ENCODE peak calls at places on chromosomes 3 and 15, in seven cellular contexts. Z is stomach; G is A673; I is endothelial cell of umbilical vein; R is Karpas-422; M is psoas muscle; X is CD8-positive, alpha-beta T cell. A is an unnamed sample.

GRCh38 chr3:160935413-160936095 is 169.6 kb downstream of the B3GALNT1 start:
- DNase-seq in Z (no peak), G (no peak), I (no peak), R (no peak), M (no peak), X (no peak), A (no peak)

GRCh38 chr15:74172751-74173544 is 562 bp upstream of the ISLR start:
- DNase-seq in Z (peak; percentile 34), G (peak; percentile 15), I (no peak), R (no peak), M (peak; percentile 74), X (no peak), A (peak; percentile 25)

GRCh38 chr15:80925597-80926059 is 64.0 kb downstream of the MESD start:
- DNase-seq in Z (no peak), G (no peak), I (no peak), R (no peak), M (peak; percentile 35), X (no peak), A (no peak)

GRCh38 chr15:91887921-91888373 is 34.4 kb downstream of the SLCO3A1 start:
- DNase-seq in Z (no peak), G (no peak), I (no peak), R (no peak), M (no peak), X (no peak), A (no peak)

GRCh38 chr15:51403946-51404695 is 62.7 kb downstream of the GLDN start:
- DNase-seq in Z (no peak), G (no peak), I (no peak), R (no peak), M (no peak), X (no peak), A (no peak)

GRCh38 chr3:80014576-80014975 is 246.8 kb upstream of the ROBO1 start:
- DNase-seq in Z (no peak), G (no peak), I (no peak), R (no peak), M (no peak), X (no peak), A (no peak)

GRCh38 chr3:14410501-14411165 is 8.2 kb downstream of the SLC6A6 start:
- DNase-seq in Z (peak; percentile 58), G (peak; percentile 38), I (peak; percentile 18), R (no peak), M (peak; percentile 62), X (no peak), A (no peak)

GRCh38 chr3:33665294-33665693 is 52.8 kb downstream of the CLASP2 start:
- DNase-seq in Z (no peak), G (no peak), I (no peak), R (no peak), M (no peak), X (no peak), A (no peak)

GRCh38 chr3:125128861-125129501 is 73.2 kb upstream of the HEG1 start:
- DNase-seq in Z (no peak), G (peak; percentile 57), I (no peak), R (peak; percentile 41), M (no peak), X (no peak), A (peak; percentile 73)

GRCh38 chr15:74780983-74781672 is 752 bp upstream of the CSK start:
- DNase-seq in Z (no peak), G (peak; percentile 67), I (no peak), R (peak; percentile 86), M (no peak), X (peak; percentile 52), A (peak; percentile 78)

GRCh38 chr15:34927726-34928125 is 41.8 kb downstream of the AQR start:
- DNase-seq in Z (no peak), G (no peak), I (peak; percentile 52), R (no peak), M (no peak), X (no peak), A (no peak)

DNA sequence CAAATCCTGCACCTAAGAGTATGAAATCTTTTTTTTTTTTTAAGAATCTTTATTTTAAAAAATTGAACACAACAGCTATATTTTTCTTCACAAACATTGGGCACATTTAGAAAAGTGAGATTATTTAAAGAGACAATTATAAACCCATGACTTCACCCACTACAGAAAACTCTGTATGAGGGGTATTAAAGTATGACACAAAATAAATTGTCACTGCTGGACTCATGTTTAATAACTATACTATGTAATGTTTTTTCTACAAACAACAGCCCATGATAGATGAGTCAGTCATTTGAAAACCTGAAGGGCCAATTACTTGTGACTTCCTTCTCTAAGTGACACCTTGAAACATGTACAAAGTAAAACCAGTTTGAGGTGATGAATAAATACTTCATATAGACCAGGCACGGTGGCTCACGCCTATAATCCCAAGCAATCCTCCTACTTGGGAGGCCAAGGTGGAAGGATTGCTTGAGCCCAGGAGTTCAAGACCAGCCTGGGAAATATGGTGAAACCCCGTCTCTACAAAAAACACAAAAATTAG is 36.0 kb downstream of the AQR start:
- DNase-seq in Z (no peak), G (no peak), I (no peak), R (no peak), M (no peak), X (no peak), A (no peak)
- H3K36me3 ChIP-seq in Z (peaks cover 100% of the 10 kb centered on the region), G (peaks cover 46% of the 10 kb centered on the region), I (peaks cover 6% of the 10 kb centered on the region), R (peaks cover 43% of the 10 kb centered on the region), M (peaks cover 100% of the 10 kb centered on the region), X (peaks cover 40% of the 10 kb centered on the region), A (peaks cover 20% of the 10 kb centered on the region)

DNA sequence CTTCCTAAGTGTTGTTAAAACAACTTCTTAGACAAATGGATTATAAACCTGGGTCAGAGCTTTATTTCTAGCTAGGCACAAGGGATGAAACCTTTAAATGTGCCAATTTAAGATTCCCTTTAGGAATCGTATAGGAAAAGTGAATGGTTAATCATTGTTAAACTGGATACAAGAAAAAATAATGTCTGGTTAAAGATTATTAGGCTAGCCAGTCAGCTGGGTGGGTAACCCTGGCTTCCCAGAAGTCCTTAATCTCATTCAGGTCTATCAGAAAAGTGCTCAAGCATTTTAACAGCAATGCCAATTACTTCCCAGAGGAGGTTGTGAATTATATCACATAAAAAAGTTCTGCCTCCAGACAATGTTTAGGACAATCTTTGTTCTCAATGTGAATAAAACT is 37.6 kb downstream of the NANOGP8 start:
- DNase-seq in Z (no peak), G (no peak), I (no peak), R (no peak), M (no peak), X (no peak), A (no peak)
- H3K27ac ChIP-seq in Z (no peak overlapping the region), G (no peak overlapping the region), I (no peak overlapping the region), R (no peak overlapping the region), M (no peak overlapping the region), X (no peak overlapping the region), A (no peak overlapping the region)

DNA sequence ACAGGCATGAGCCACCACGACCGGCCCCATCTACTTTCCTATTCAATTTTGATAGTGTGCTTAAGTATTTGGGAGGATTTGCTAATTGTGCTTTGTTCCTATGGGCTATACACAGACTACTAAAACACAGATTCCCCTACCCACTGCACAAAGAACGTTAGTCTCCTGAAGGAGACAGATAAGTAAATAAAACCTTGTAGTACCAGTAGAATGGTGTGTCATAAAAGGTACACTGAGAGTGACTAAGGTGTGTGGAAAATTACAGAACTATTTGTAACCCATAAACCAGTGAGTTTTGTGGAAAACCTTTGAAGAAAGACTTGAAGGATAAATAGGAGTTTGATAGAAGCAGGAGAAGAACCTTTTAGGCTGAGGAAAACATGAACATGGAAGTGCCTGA is 158.2 kb downstream of the VPS8 start:
- DNase-seq in Z (no peak), G (no peak), I (no peak), R (no peak), M (no peak), X (no peak), A (no peak)
- H3K36me3 ChIP-seq in Z (peaks cover 66% of the 10 kb centered on the region), G (no peaks in the 10 kb centered on the region), I (peaks cover 2% of the 10 kb centered on the region), R (peaks cover 18% of the 10 kb centered on the region), M (peaks cover 82% of the 10 kb centered on the region), X (peaks cover 7% of the 10 kb centered on the region), A (peaks cover 30% of the 10 kb centered on the region)

DNA sequence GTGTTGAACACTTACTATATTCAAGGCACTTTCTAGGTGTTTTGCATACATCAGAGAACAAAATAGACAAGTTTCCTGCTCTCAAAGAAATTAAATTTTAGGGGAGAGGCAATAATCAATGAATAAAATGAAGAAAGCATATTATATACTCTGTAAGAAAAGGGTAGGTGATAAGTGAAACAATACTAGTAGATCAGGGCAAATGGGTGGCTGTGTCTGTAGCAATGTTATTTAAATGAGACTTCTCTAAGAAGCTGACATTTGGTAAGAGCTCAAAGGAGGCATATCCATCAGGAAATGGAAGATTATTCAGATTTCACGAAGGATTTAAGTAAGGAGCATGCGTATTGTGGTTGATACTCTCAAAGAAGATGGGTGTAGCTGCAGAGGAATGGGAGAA is 1291.6 kb downstream of the NSUN3 start:
- DNase-seq in Z (no peak), G (no peak), I (no peak), R (no peak), M (no peak), X (no peak), A (no peak)
- H3K27ac ChIP-seq in Z (no peak overlapping the region), G (no peak overlapping the region), I (no peak overlapping the region), R (no peak overlapping the region), M (no peak overlapping the region), X (no peak overlapping the region), A (no peak overlapping the region)

DNA sequence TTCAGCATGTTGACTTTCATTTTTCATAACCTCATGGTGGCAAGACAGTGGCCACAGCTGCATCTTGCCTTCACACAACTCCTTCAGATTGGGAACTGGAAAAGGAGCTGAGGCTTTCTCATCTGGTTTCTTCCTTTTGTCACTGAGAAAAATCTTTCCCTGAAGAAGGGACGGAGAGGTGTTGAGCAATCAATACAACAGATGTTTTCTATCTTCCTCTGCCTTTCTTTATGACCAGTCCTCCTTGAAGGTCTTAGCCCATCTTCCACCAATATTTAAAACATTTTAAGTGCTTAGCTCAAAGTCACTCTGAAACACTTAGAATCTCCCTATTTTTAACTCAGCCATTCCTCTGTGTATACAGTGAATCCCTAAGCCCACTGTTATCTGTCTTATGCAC is 11.9 kb downstream of the ZNF660 start:
- DNase-seq in Z (no peak), G (no peak), I (no peak), R (no peak), M (no peak), X (no peak), A (no peak)
- H3K36me3 ChIP-seq in Z (peaks cover 23% of the 10 kb centered on the region), G (no peaks in the 10 kb centered on the region), I (no peaks in the 10 kb centered on the region), R (peaks cover 10% of the 10 kb centered on the region), M (no peaks in the 10 kb centered on the region), X (no peaks in the 10 kb centered on the region), A (peaks cover 7% of the 10 kb centered on the region)

DNA sequence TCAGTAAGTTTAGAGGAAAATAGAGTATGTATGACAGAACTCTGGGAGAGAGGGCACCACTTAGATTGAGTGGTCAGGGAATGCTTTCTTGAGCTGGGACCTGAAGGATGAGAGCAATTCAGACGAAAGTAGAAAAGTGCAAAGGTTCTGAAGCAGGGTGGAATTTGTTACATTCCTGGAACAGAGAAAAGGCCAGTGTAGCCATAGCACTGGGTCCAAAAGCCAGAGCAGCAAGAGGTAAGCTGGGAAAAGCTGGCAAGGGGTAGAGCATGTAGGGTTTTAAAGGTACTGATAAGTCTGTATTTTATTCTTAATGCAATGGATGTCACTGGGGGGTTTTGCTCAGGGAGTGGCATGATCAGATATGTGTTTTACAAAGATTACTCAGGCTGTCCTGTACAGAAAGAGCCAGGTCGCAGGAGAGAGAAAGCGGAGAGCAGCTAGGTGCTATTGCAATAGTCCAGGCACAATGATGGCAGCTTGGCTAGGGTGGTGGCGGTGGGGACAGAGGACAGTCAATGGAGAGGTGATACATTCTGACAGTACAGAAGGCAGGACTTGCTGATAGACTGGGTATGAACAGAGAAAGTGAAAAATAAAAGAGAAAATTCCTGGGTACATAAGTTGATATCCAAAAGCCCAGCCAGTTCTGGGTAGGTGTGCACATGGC is 17.0 kb downstream of the FSTL1 start:
- DNase-seq in Z (no peak), G (no peak), I (no peak), R (no peak), M (no peak), X (no peak), A (no peak)
- H3K27ac ChIP-seq in Z (no peak overlapping the region), G (no peak overlapping the region), I (no peak overlapping the region), R (no peak overlapping the region), M (no peak overlapping the region), X (no peak overlapping the region), A (peak overlapping the region; percentile 60)

A was measured in upper lobe of left lung.